ENCODE peak calls at places on chromosomes 6 and 20, in nine cellular contexts. D is OCI-M1; O is NCI-H2081; X is EL; B is effector CD8-positive, alpha-beta T cell; C is lung; T is epithelial cell of esophagus; U is NB4; F is amygdala. Q is an unnamed sample.

GRCh38 chr6:3409699-3410384 is 47.0 kb downstream of the SLC22A23 start:
- DNase-seq in C (peak), U (peak), T (peak), X (no peak), F (no peak), B (no peak), D (peak), O (no peak), Q (no peak)

GRCh38 chr20:62320581-62321354 is 18.0 kb downstream of the ADRM1 start:
- DNase-seq in T (peak), F (no peak), D (no peak), B (no peak), X (no peak), U (no peak), C (no peak), O (no peak), Q (no peak)

GRCh38 chr6:150238294-150238693 is 95.5 kb downstream of the PPP1R14C start:
- DNase-seq in D (no peak), U (no peak), C (peak), O (no peak), X (peak), T (peak), B (no peak), F (no peak), Q (no peak)

GRCh38 chr6:35892482-35892881 is 28.4 kb downstream of the SRPK1 start:
- DNase-seq in T (no peak), F (no peak), U (no peak), B (no peak), C (no peak), O (no peak), D (no peak), X (no peak), Q (no peak)

GRCh38 chr6:167831281-167831680 is 4.6 kb downstream of the AFDN start:
- DNase-seq in D (no peak), T (peak), U (no peak), O (no peak), F (no peak), C (no peak), B (no peak), X (no peak), Q (no peak)

GRCh38 chr20:58103961-58104360 is 124.5 kb downstream of the ANKRD60 start:
- DNase-seq in D (no peak), B (no peak), U (no peak), X (no peak), F (no peak), C (peak), O (no peak), T (no peak), Q (no peak)

GRCh38 chr6:81235512-81235911 is 517.0 kb downstream of the TENT5A start:
- DNase-seq in X (no peak), U (no peak), T (no peak), D (no peak), B (no peak), F (no peak), O (no peak), C (no peak), Q (no peak)

GRCh38 chr6:137868721-137869631 is 1.9 kb downstream of the TNFAIP3 start:
- DNase-seq in X (no peak), B (no peak), D (no peak), F (no peak), O (no peak), U (no peak), C (no peak), T (peak), Q (no peak)

GRCh38 chr6:41700577-41701347 is 34.6 kb downstream of the TFEB start:
- DNase-seq in U (no peak), T (no peak), F (no peak), X (no peak), C (no peak), B (no peak), D (no peak), O (no peak), Q (no peak)

GRCh38 chr20:62591122-62591468 is 51.2 kb upstream of the SLCO4A1 start:
- DNase-seq in T (no peak), C (no peak), F (no peak), U (no peak), B (no peak), O (no peak), D (no peak), X (no peak), Q (no peak)

GRCh38 chr20:43681468-43681942 is 14.6 kb downstream of the MYBL2 start:
- DNase-seq in B (no peak), U (peak), O (peak), F (no peak), X (no peak), T (no peak), D (no peak), C (no peak), Q (no peak)

GRCh38 chr6:145538996-145539395 is 196.3 kb downstream of the EPM2A start:
- DNase-seq in T (no peak), C (no peak), X (no peak), F (no peak), O (no peak), B (no peak), U (no peak), D (no peak), Q (no peak)

GRCh38 chr6:36235309-36235708 is 34.6 kb upstream of the PNPLA1 start:
- DNase-seq in C (no peak), X (no peak), U (no peak), B (no peak), O (no peak), T (no peak), D (peak), F (no peak), Q (no peak)

GRCh38 chr6:219641-220198 is 72.6 kb upstream of the DUSP22 start:
- DNase-seq in C (peak), X (peak), O (no peak), B (no peak), D (peak), T (peak), U (peak), F (no peak), Q (no peak)

GRCh38 chr6:161743526-161744196 is 469.8 kb upstream of the AGPAT4 start:
- DNase-seq in O (no peak), D (no peak), U (no peak), C (no peak), B (no peak), T (no peak), F (no peak), X (no peak), Q (no peak)

GRCh38 chr6:89970609-89971337 is 76.5 kb downstream of the GJA10 start:
- DNase-seq in U (peak), X (peak), F (no peak), T (peak), B (no peak), D (peak), C (no peak), O (peak), Q (no peak)

GRCh38 chr20:35674921-35675320 is 10.2 kb upstream of the CPNE1 start:
- DNase-seq in X (no peak), D (no peak), T (no peak), O (no peak), F (no peak), B (no peak), U (no peak), C (no peak), Q (no peak)

GRCh38 chr20:16596991-16597390 is 23.7 kb upstream of the KIF16B start:
- DNase-seq in U (no peak), X (no peak), C (no peak), F (no peak), D (no peak), B (no peak), O (no peak), T (no peak), Q (no peak)